ENCODE peak calls at places on chromosome 4, in eight cellular contexts. One of them, this sample, is unnamed.

GRCh38 chr4:3375688-3376087 is 66.1 kb upstream of the HGFAC start:
- DNase-seq in stimulated activated CD4-positive, alpha-beta T cell treated with anti-CD3 and anti-CD28 coated beads, Interleukin-2, amount 100 ng/mL, for 4 hours: no peak
- DNase-seq in fibroblast of mammary gland: peak; percentile 92
- DNase-seq in hippocampal formation: no peak
- DNase-seq in activated CD4-positive, alpha-beta T cell treated with anti-CD3 and anti-CD28 coated beads, Interleukin-2, amount 10 ng/mL, durations not matched to agents 7 days and 5 days: no peak
- DNase-seq in MM.1S: no peak
- DNase-seq in NCI-H146: no peak
- DNase-seq in NCI-H345: peak; percentile 68
- DNase-seq in this sample: no peak

GRCh38 chr4:26141101-26141830 is 179.5 kb upstream of the RBPJ start:
- DNase-seq in stimulated activated CD4-positive, alpha-beta T cell treated with anti-CD3 and anti-CD28 coated beads, Interleukin-2, amount 100 ng/mL, for 4 hours: no peak
- DNase-seq in fibroblast of mammary gland: no peak
- DNase-seq in hippocampal formation: no peak
- DNase-seq in activated CD4-positive, alpha-beta T cell treated with anti-CD3 and anti-CD28 coated beads, Interleukin-2, amount 10 ng/mL, durations not matched to agents 7 days and 5 days: no peak
- DNase-seq in MM.1S: no peak
- DNase-seq in NCI-H146: no peak
- DNase-seq in NCI-H345: no peak
- DNase-seq in this sample: no peak

GRCh38 chr4:107988763-107989035 is 990 bp upstream of the HADH start:
- DNase-seq in stimulated activated CD4-positive, alpha-beta T cell treated with anti-CD3 and anti-CD28 coated beads, Interleukin-2, amount 100 ng/mL, for 4 hours: no peak
- DNase-seq in fibroblast of mammary gland: no peak
- DNase-seq in hippocampal formation: no peak
- DNase-seq in activated CD4-positive, alpha-beta T cell treated with anti-CD3 and anti-CD28 coated beads, Interleukin-2, amount 10 ng/mL, durations not matched to agents 7 days and 5 days: no peak
- DNase-seq in MM.1S: no peak
- DNase-seq in NCI-H146: peak; percentile 15
- DNase-seq in NCI-H345: no peak
- DNase-seq in this sample: no peak

GRCh38 chr4:26789208-26789607 is 71.4 kb upstream of the STIM2 start:
- DNase-seq in stimulated activated CD4-positive, alpha-beta T cell treated with anti-CD3 and anti-CD28 coated beads, Interleukin-2, amount 100 ng/mL, for 4 hours: no peak
- DNase-seq in fibroblast of mammary gland: peak; percentile 17
- DNase-seq in hippocampal formation: no peak
- DNase-seq in activated CD4-positive, alpha-beta T cell treated with anti-CD3 and anti-CD28 coated beads, Interleukin-2, amount 10 ng/mL, durations not matched to agents 7 days and 5 days: no peak
- DNase-seq in MM.1S: no peak
- DNase-seq in NCI-H146: no peak
- DNase-seq in NCI-H345: no peak
- DNase-seq in this sample: no peak

GRCh38 chr4:168667936-168668335 is 171.1 kb downstream of the PALLD start:
- DNase-seq in stimulated activated CD4-positive, alpha-beta T cell treated with anti-CD3 and anti-CD28 coated beads, Interleukin-2, amount 100 ng/mL, for 4 hours: no peak
- DNase-seq in fibroblast of mammary gland: no peak
- DNase-seq in hippocampal formation: no peak
- DNase-seq in activated CD4-positive, alpha-beta T cell treated with anti-CD3 and anti-CD28 coated beads, Interleukin-2, amount 10 ng/mL, durations not matched to agents 7 days and 5 days: no peak
- DNase-seq in MM.1S: no peak
- DNase-seq in NCI-H146: no peak
- DNase-seq in NCI-H345: no peak
- DNase-seq in this sample: no peak

GRCh38 chr4:156815717-156816319 is 155.8 kb downstream of the PDGFC start:
- DNase-seq in stimulated activated CD4-positive, alpha-beta T cell treated with anti-CD3 and anti-CD28 coated beads, Interleukin-2, amount 100 ng/mL, for 4 hours: no peak
- DNase-seq in fibroblast of mammary gland: no peak
- DNase-seq in hippocampal formation: no peak
- DNase-seq in activated CD4-positive, alpha-beta T cell treated with anti-CD3 and anti-CD28 coated beads, Interleukin-2, amount 10 ng/mL, durations not matched to agents 7 days and 5 days: no peak
- DNase-seq in MM.1S: no peak
- DNase-seq in NCI-H146: peak; percentile 70
- DNase-seq in NCI-H345: peak; percentile 83
- DNase-seq in this sample: no peak

GRCh38 chr4:99987681-99988080 is 37.6 kb upstream of the H2AZ1 start:
- DNase-seq in stimulated activated CD4-positive, alpha-beta T cell treated with anti-CD3 and anti-CD28 coated beads, Interleukin-2, amount 100 ng/mL, for 4 hours: no peak
- DNase-seq in fibroblast of mammary gland: no peak
- DNase-seq in hippocampal formation: no peak
- DNase-seq in activated CD4-positive, alpha-beta T cell treated with anti-CD3 and anti-CD28 coated beads, Interleukin-2, amount 10 ng/mL, durations not matched to agents 7 days and 5 days: no peak
- DNase-seq in MM.1S: no peak
- DNase-seq in NCI-H146: no peak
- DNase-seq in NCI-H345: no peak
- DNase-seq in this sample: no peak

GRCh38 chr4:166198921-166199320 is 325.9 kb downstream of the TLL1 start:
- DNase-seq in stimulated activated CD4-positive, alpha-beta T cell treated with anti-CD3 and anti-CD28 coated beads, Interleukin-2, amount 100 ng/mL, for 4 hours: no peak
- DNase-seq in fibroblast of mammary gland: no peak
- DNase-seq in hippocampal formation: no peak
- DNase-seq in activated CD4-positive, alpha-beta T cell treated with anti-CD3 and anti-CD28 coated beads, Interleukin-2, amount 10 ng/mL, durations not matched to agents 7 days and 5 days: no peak
- DNase-seq in MM.1S: no peak
- DNase-seq in NCI-H146: no peak
- DNase-seq in NCI-H345: no peak
- DNase-seq in this sample: no peak

GRCh38 chr4:83387922-83388676 is 53.5 kb upstream of the HPSE start:
- DNase-seq in stimulated activated CD4-positive, alpha-beta T cell treated with anti-CD3 and anti-CD28 coated beads, Interleukin-2, amount 100 ng/mL, for 4 hours: peak; percentile 19
- DNase-seq in fibroblast of mammary gland: peak; percentile 14
- DNase-seq in hippocampal formation: no peak
- DNase-seq in activated CD4-positive, alpha-beta T cell treated with anti-CD3 and anti-CD28 coated beads, Interleukin-2, amount 10 ng/mL, durations not matched to agents 7 days and 5 days: peak; percentile 68
- DNase-seq in MM.1S: no peak
- DNase-seq in NCI-H146: no peak
- DNase-seq in NCI-H345: no peak
- DNase-seq in this sample: no peak

GRCh38 chr4:44493924-44494323 is 45.3 kb upstream of the KCTD8 start:
- DNase-seq in stimulated activated CD4-positive, alpha-beta T cell treated with anti-CD3 and anti-CD28 coated beads, Interleukin-2, amount 100 ng/mL, for 4 hours: no peak
- DNase-seq in fibroblast of mammary gland: peak; percentile 14
- DNase-seq in hippocampal formation: no peak
- DNase-seq in activated CD4-positive, alpha-beta T cell treated with anti-CD3 and anti-CD28 coated beads, Interleukin-2, amount 10 ng/mL, durations not matched to agents 7 days and 5 days: no peak
- DNase-seq in MM.1S: peak; percentile 36
- DNase-seq in NCI-H146: peak; percentile 20
- DNase-seq in NCI-H345: no peak
- DNase-seq in this sample: no peak

GRCh38 chr4:175109933-175110332 is 191.8 kb downstream of the ADAM29 start:
- DNase-seq in stimulated activated CD4-positive, alpha-beta T cell treated with anti-CD3 and anti-CD28 coated beads, Interleukin-2, amount 100 ng/mL, for 4 hours: no peak
- DNase-seq in fibroblast of mammary gland: no peak
- DNase-seq in hippocampal formation: no peak
- DNase-seq in activated CD4-positive, alpha-beta T cell treated with anti-CD3 and anti-CD28 coated beads, Interleukin-2, amount 10 ng/mL, durations not matched to agents 7 days and 5 days: no peak
- DNase-seq in MM.1S: peak; percentile 37
- DNase-seq in NCI-H146: no peak
- DNase-seq in NCI-H345: no peak
- DNase-seq in this sample: no peak

GRCh38 chr4:160217352-160217751 is 1114.5 kb downstream of the RAPGEF2 start:
- DNase-seq in stimulated activated CD4-positive, alpha-beta T cell treated with anti-CD3 and anti-CD28 coated beads, Interleukin-2, amount 100 ng/mL, for 4 hours: no peak
- DNase-seq in fibroblast of mammary gland: no peak
- DNase-seq in hippocampal formation: no peak
- DNase-seq in activated CD4-positive, alpha-beta T cell treated with anti-CD3 and anti-CD28 coated beads, Interleukin-2, amount 10 ng/mL, durations not matched to agents 7 days and 5 days: no peak
- DNase-seq in MM.1S: no peak
- DNase-seq in NCI-H146: no peak
- DNase-seq in NCI-H345: no peak
- DNase-seq in this sample: no peak

GRCh38 chr4:53189011-53189410 is 176.8 kb downstream of the SCFD2 start:
- DNase-seq in stimulated activated CD4-positive, alpha-beta T cell treated with anti-CD3 and anti-CD28 coated beads, Interleukin-2, amount 100 ng/mL, for 4 hours: no peak
- DNase-seq in fibroblast of mammary gland: peak; percentile 40
- DNase-seq in hippocampal formation: no peak
- DNase-seq in activated CD4-positive, alpha-beta T cell treated with anti-CD3 and anti-CD28 coated beads, Interleukin-2, amount 10 ng/mL, durations not matched to agents 7 days and 5 days: no peak
- DNase-seq in MM.1S: no peak
- DNase-seq in NCI-H146: no peak
- DNase-seq in NCI-H345: no peak
- DNase-seq in this sample: no peak

GRCh38 chr4:38760915-38761314 is 21.9 kb downstream of the TLR10 start:
- DNase-seq in stimulated activated CD4-positive, alpha-beta T cell treated with anti-CD3 and anti-CD28 coated beads, Interleukin-2, amount 100 ng/mL, for 4 hours: no peak
- DNase-seq in fibroblast of mammary gland: no peak
- DNase-seq in hippocampal formation: no peak
- DNase-seq in activated CD4-positive, alpha-beta T cell treated with anti-CD3 and anti-CD28 coated beads, Interleukin-2, amount 10 ng/mL, durations not matched to agents 7 days and 5 days: no peak
- DNase-seq in MM.1S: no peak
- DNase-seq in NCI-H146: no peak
- DNase-seq in NCI-H345: no peak
- DNase-seq in this sample: no peak

GRCh38 chr4:14853186-14853946 is 148.9 kb upstream of the CPEB2 start:
- DNase-seq in stimulated activated CD4-positive, alpha-beta T cell treated with anti-CD3 and anti-CD28 coated beads, Interleukin-2, amount 100 ng/mL, for 4 hours: no peak
- DNase-seq in fibroblast of mammary gland: peak; percentile 97
- DNase-seq in hippocampal formation: no peak
- DNase-seq in activated CD4-positive, alpha-beta T cell treated with anti-CD3 and anti-CD28 coated beads, Interleukin-2, amount 10 ng/mL, durations not matched to agents 7 days and 5 days: no peak
- DNase-seq in MM.1S: no peak
- DNase-seq in NCI-H146: no peak
- DNase-seq in NCI-H345: no peak
- DNase-seq in this sample: no peak

GRCh38 chr4:5912614-5913019 is 19.7 kb upstream of the CRMP1 start:
- DNase-seq in stimulated activated CD4-positive, alpha-beta T cell treated with anti-CD3 and anti-CD28 coated beads, Interleukin-2, amount 100 ng/mL, for 4 hours: no peak
- DNase-seq in fibroblast of mammary gland: no peak
- DNase-seq in hippocampal formation: no peak
- DNase-seq in activated CD4-positive, alpha-beta T cell treated with anti-CD3 and anti-CD28 coated beads, Interleukin-2, amount 10 ng/mL, durations not matched to agents 7 days and 5 days: no peak
- DNase-seq in MM.1S: no peak
- DNase-seq in NCI-H146: peak; percentile 68
- DNase-seq in NCI-H345: peak; percentile 65
- DNase-seq in this sample: no peak

GRCh38 chr4:89712141-89712540 is 124.8 kb downstream of the SNCA start:
- DNase-seq in stimulated activated CD4-positive, alpha-beta T cell treated with anti-CD3 and anti-CD28 coated beads, Interleukin-2, amount 100 ng/mL, for 4 hours: no peak
- DNase-seq in fibroblast of mammary gland: peak; percentile 69
- DNase-seq in hippocampal formation: no peak
- DNase-seq in activated CD4-positive, alpha-beta T cell treated with anti-CD3 and anti-CD28 coated beads, Interleukin-2, amount 10 ng/mL, durations not matched to agents 7 days and 5 days: no peak
- DNase-seq in MM.1S: no peak
- DNase-seq in NCI-H146: no peak
- DNase-seq in NCI-H345: no peak
- DNase-seq in this sample: no peak

GRCh38 chr4:8129136-8129535 is 29.5 kb downstream of the ABLIM2 start:
- DNase-seq in stimulated activated CD4-positive, alpha-beta T cell treated with anti-CD3 and anti-CD28 coated beads, Interleukin-2, amount 100 ng/mL, for 4 hours: no peak
- DNase-seq in fibroblast of mammary gland: no peak
- DNase-seq in hippocampal formation: no peak
- DNase-seq in activated CD4-positive, alpha-beta T cell treated with anti-CD3 and anti-CD28 coated beads, Interleukin-2, amount 10 ng/mL, durations not matched to agents 7 days and 5 days: no peak
- DNase-seq in MM.1S: no peak
- DNase-seq in NCI-H146: no peak
- DNase-seq in NCI-H345: no peak
- DNase-seq in this sample: no peak

GRCh38 chr4:165381821-165382373 is 3.1 kb downstream of the CPE start:
- DNase-seq in stimulated activated CD4-positive, alpha-beta T cell treated with anti-CD3 and anti-CD28 coated beads, Interleukin-2, amount 100 ng/mL, for 4 hours: no peak
- DNase-seq in fibroblast of mammary gland: no peak
- DNase-seq in hippocampal formation: no peak
- DNase-seq in activated CD4-positive, alpha-beta T cell treated with anti-CD3 and anti-CD28 coated beads, Interleukin-2, amount 10 ng/mL, durations not matched to agents 7 days and 5 days: no peak
- DNase-seq in MM.1S: no peak
- DNase-seq in NCI-H146: peak; percentile 19
- DNase-seq in NCI-H345: peak; percentile 41
- DNase-seq in this sample: no peak

GRCh38 chr4:5993063-5993745 is 25.0 kb downstream of the C4orf50 start:
- DNase-seq in stimulated activated CD4-positive, alpha-beta T cell treated with anti-CD3 and anti-CD28 coated beads, Interleukin-2, amount 100 ng/mL, for 4 hours: no peak
- DNase-seq in fibroblast of mammary gland: no peak
- DNase-seq in hippocampal formation: no peak
- DNase-seq in activated CD4-positive, alpha-beta T cell treated with anti-CD3 and anti-CD28 coated beads, Interleukin-2, amount 10 ng/mL, durations not matched to agents 7 days and 5 days: no peak
- DNase-seq in MM.1S: no peak
- DNase-seq in NCI-H146: no peak
- DNase-seq in NCI-H345: no peak
- DNase-seq in this sample: no peak

GRCh38 chr4:123877561-123877960 is 481.0 kb downstream of the SPRY1 start:
- DNase-seq in stimulated activated CD4-positive, alpha-beta T cell treated with anti-CD3 and anti-CD28 coated beads, Interleukin-2, amount 100 ng/mL, for 4 hours: no peak
- DNase-seq in fibroblast of mammary gland: no peak
- DNase-seq in hippocampal formation: no peak
- DNase-seq in activated CD4-positive, alpha-beta T cell treated with anti-CD3 and anti-CD28 coated beads, Interleukin-2, amount 10 ng/mL, durations not matched to agents 7 days and 5 days: no peak
- DNase-seq in MM.1S: no peak
- DNase-seq in NCI-H146: no peak
- DNase-seq in NCI-H345: no peak
- DNase-seq in this sample: no peak

GRCh38 chr4:7213802-7214201 is 21.5 kb downstream of the SORCS2 start:
- DNase-seq in stimulated activated CD4-positive, alpha-beta T cell treated with anti-CD3 and anti-CD28 coated beads, Interleukin-2, amount 100 ng/mL, for 4 hours: no peak
- DNase-seq in fibroblast of mammary gland: no peak
- DNase-seq in hippocampal formation: no peak
- DNase-seq in activated CD4-positive, alpha-beta T cell treated with anti-CD3 and anti-CD28 coated beads, Interleukin-2, amount 10 ng/mL, durations not matched to agents 7 days and 5 days: no peak
- DNase-seq in MM.1S: no peak
- DNase-seq in NCI-H146: no peak
- DNase-seq in NCI-H345: no peak
- DNase-seq in this sample: no peak

GRCh38 chr4:189436207-189436606 is 504.5 kb upstream of the FRG1 start:
- DNase-seq in stimulated activated CD4-positive, alpha-beta T cell treated with anti-CD3 and anti-CD28 coated beads, Interleukin-2, amount 100 ng/mL, for 4 hours: no peak
- DNase-seq in fibroblast of mammary gland: no peak
- DNase-seq in hippocampal formation: no peak
- DNase-seq in activated CD4-positive, alpha-beta T cell treated with anti-CD3 and anti-CD28 coated beads, Interleukin-2, amount 10 ng/mL, durations not matched to agents 7 days and 5 days: no peak
- DNase-seq in MM.1S: no peak
- DNase-seq in NCI-H146: no peak
- DNase-seq in NCI-H345: no peak
- DNase-seq in this sample: no peak

GRCh38 chr4:675036-675804 is 878 bp downstream of the MYL5 start:
- DNase-seq in stimulated activated CD4-positive, alpha-beta T cell treated with anti-CD3 and anti-CD28 coated beads, Interleukin-2, amount 100 ng/mL, for 4 hours: no peak
- DNase-seq in fibroblast of mammary gland: no peak
- DNase-seq in hippocampal formation: no peak
- DNase-seq in activated CD4-positive, alpha-beta T cell treated with anti-CD3 and anti-CD28 coated beads, Interleukin-2, amount 10 ng/mL, durations not matched to agents 7 days and 5 days: no peak
- DNase-seq in MM.1S: no peak
- DNase-seq in NCI-H146: no peak
- DNase-seq in NCI-H345: no peak
- DNase-seq in this sample: no peak

GRCh38 chr4:136920092-136920491 is 612.2 kb downstream of the PCDH18 start:
- DNase-seq in stimulated activated CD4-positive, alpha-beta T cell treated with anti-CD3 and anti-CD28 coated beads, Interleukin-2, amount 100 ng/mL, for 4 hours: no peak
- DNase-seq in fibroblast of mammary gland: no peak
- DNase-seq in hippocampal formation: no peak
- DNase-seq in activated CD4-positive, alpha-beta T cell treated with anti-CD3 and anti-CD28 coated beads, Interleukin-2, amount 10 ng/mL, durations not matched to agents 7 days and 5 days: no peak
- DNase-seq in MM.1S: no peak
- DNase-seq in NCI-H146: no peak
- DNase-seq in NCI-H345: no peak
- DNase-seq in this sample: no peak

GRCh38 chr4:82893942-82894341 is 3.0 kb upstream of the SEC31A start:
- DNase-seq in stimulated activated CD4-positive, alpha-beta T cell treated with anti-CD3 and anti-CD28 coated beads, Interleukin-2, amount 100 ng/mL, for 4 hours: no peak
- DNase-seq in fibroblast of mammary gland: peak; percentile 40
- DNase-seq in hippocampal formation: no peak
- DNase-seq in activated CD4-positive, alpha-beta T cell treated with anti-CD3 and anti-CD28 coated beads, Interleukin-2, amount 10 ng/mL, durations not matched to agents 7 days and 5 days: no peak
- DNase-seq in MM.1S: no peak
- DNase-seq in NCI-H146: no peak
- DNase-seq in NCI-H345: no peak
- DNase-seq in this sample: no peak

GRCh38 chr4:20354120-20354519 is 102.4 kb downstream of the SLIT2 start:
- DNase-seq in stimulated activated CD4-positive, alpha-beta T cell treated with anti-CD3 and anti-CD28 coated beads, Interleukin-2, amount 100 ng/mL, for 4 hours: no peak
- DNase-seq in fibroblast of mammary gland: no peak
- DNase-seq in hippocampal formation: no peak
- DNase-seq in activated CD4-positive, alpha-beta T cell treated with anti-CD3 and anti-CD28 coated beads, Interleukin-2, amount 10 ng/mL, durations not matched to agents 7 days and 5 days: no peak
- DNase-seq in MM.1S: no peak
- DNase-seq in NCI-H146: peak; percentile 82
- DNase-seq in NCI-H345: no peak
- DNase-seq in this sample: no peak

GRCh38 chr4:115154826-115155225 is 41.4 kb upstream of the NDST4 start:
- DNase-seq in stimulated activated CD4-positive, alpha-beta T cell treated with anti-CD3 and anti-CD28 coated beads, Interleukin-2, amount 100 ng/mL, for 4 hours: no peak
- DNase-seq in fibroblast of mammary gland: peak; percentile 55
- DNase-seq in hippocampal formation: no peak
- DNase-seq in activated CD4-positive, alpha-beta T cell treated with anti-CD3 and anti-CD28 coated beads, Interleukin-2, amount 10 ng/mL, durations not matched to agents 7 days and 5 days: no peak
- DNase-seq in MM.1S: no peak
- DNase-seq in NCI-H146: no peak
- DNase-seq in NCI-H345: peak; percentile 19
- DNase-seq in this sample: no peak

GRCh38 chr4:134544303-134544761 is 342.7 kb upstream of the PABPC4L start:
- DNase-seq in stimulated activated CD4-positive, alpha-beta T cell treated with anti-CD3 and anti-CD28 coated beads, Interleukin-2, amount 100 ng/mL, for 4 hours: no peak
- DNase-seq in fibroblast of mammary gland: peak; percentile 1
- DNase-seq in hippocampal formation: no peak
- DNase-seq in activated CD4-positive, alpha-beta T cell treated with anti-CD3 and anti-CD28 coated beads, Interleukin-2, amount 10 ng/mL, durations not matched to agents 7 days and 5 days: no peak
- DNase-seq in MM.1S: no peak
- DNase-seq in NCI-H146: peak; percentile 2
- DNase-seq in NCI-H345: peak; percentile 69
- DNase-seq in this sample: no peak